ENCODE peak calls at places on chromosomes 6 and 20, in nine cellular contexts. One of them, this sample, is unnamed.

GRCh38 chr6:30005482-30005881 is 55.6 kb upstream of the POLR1H start:
- DNase-seq in HFFc6: no peak
- DNase-seq in MM.1S: no peak
- DNase-seq in CD4-positive, alpha-beta T cell: no peak
- DNase-seq in type B pancreatic cell: no peak
- DNase-seq in nephron progenitor cell: no peak
- DNase-seq in GM23338: no peak
- DNase-seq in mammary epithelial cell: no peak
- DNase-seq in ovary: no peak
- DNase-seq in this sample: no peak

GRCh38 chr6:111841822-111842221 is 31.4 kb downstream of the FYN start:
- DNase-seq in ovary: peak
- DNase-seq in mammary epithelial cell: no peak
- DNase-seq in nephron progenitor cell: no peak
- DNase-seq in MM.1S: no peak
- DNase-seq in type B pancreatic cell: no peak
- DNase-seq in CD4-positive, alpha-beta T cell: no peak
- DNase-seq in GM23338: no peak
- DNase-seq in HFFc6: no peak
- DNase-seq in this sample: no peak

GRCh38 chr6:112936476-112936875 is 589.3 kb downstream of the RFPL4B start:
- DNase-seq in CD4-positive, alpha-beta T cell: no peak
- DNase-seq in ovary: no peak
- DNase-seq in type B pancreatic cell: no peak
- DNase-seq in GM23338: no peak
- DNase-seq in mammary epithelial cell: no peak
- DNase-seq in nephron progenitor cell: no peak
- DNase-seq in HFFc6: no peak
- DNase-seq in MM.1S: no peak
- DNase-seq in this sample: no peak

GRCh38 chr6:147510949-147511590 is 2.6 kb downstream of the SAMD5 start:
- DNase-seq in GM23338: no peak
- DNase-seq in HFFc6: no peak
- DNase-seq in CD4-positive, alpha-beta T cell: no peak
- DNase-seq in nephron progenitor cell: no peak
- DNase-seq in type B pancreatic cell: no peak
- DNase-seq in MM.1S: no peak
- DNase-seq in mammary epithelial cell: no peak
- DNase-seq in ovary: no peak
- DNase-seq in this sample: no peak

GRCh38 chr6:82525775-82526515 is 162.3 kb downstream of the TPBG start:
- DNase-seq in ovary: no peak
- DNase-seq in mammary epithelial cell: no peak
- DNase-seq in HFFc6: no peak
- DNase-seq in MM.1S: no peak
- DNase-seq in GM23338: no peak
- DNase-seq in type B pancreatic cell: no peak
- DNase-seq in nephron progenitor cell: peak
- DNase-seq in CD4-positive, alpha-beta T cell: no peak
- DNase-seq in this sample: no peak

GRCh38 chr20:54108394-54108643 is 37.9 kb upstream of the BCAS1 start:
- DNase-seq in mammary epithelial cell: no peak
- DNase-seq in MM.1S: no peak
- DNase-seq in CD4-positive, alpha-beta T cell: no peak
- DNase-seq in nephron progenitor cell: no peak
- DNase-seq in HFFc6: no peak
- DNase-seq in GM23338: no peak
- DNase-seq in ovary: no peak
- DNase-seq in type B pancreatic cell: no peak
- DNase-seq in this sample: no peak

GRCh38 chr20:17662333-17663039 is 19.6 kb downstream of the RRBP1 start:
- DNase-seq in CD4-positive, alpha-beta T cell: no peak
- DNase-seq in mammary epithelial cell: no peak
- DNase-seq in type B pancreatic cell: no peak
- DNase-seq in GM23338: no peak
- DNase-seq in nephron progenitor cell: no peak
- DNase-seq in ovary: no peak
- DNase-seq in HFFc6: peak
- DNase-seq in MM.1S: no peak
- DNase-seq in this sample: no peak

GRCh38 chr20:62618622-62619529 is 23.4 kb upstream of the SLCO4A1 start:
- DNase-seq in GM23338: peak
- DNase-seq in mammary epithelial cell: no peak
- DNase-seq in CD4-positive, alpha-beta T cell: no peak
- DNase-seq in type B pancreatic cell: no peak
- DNase-seq in MM.1S: no peak
- DNase-seq in HFFc6: no peak
- DNase-seq in ovary: no peak
- DNase-seq in nephron progenitor cell: no peak
- DNase-seq in this sample: peak

GRCh38 chr6:55047433-55048044 is 126.8 kb upstream of the HCRTR2 start:
- DNase-seq in nephron progenitor cell: no peak
- DNase-seq in GM23338: no peak
- DNase-seq in HFFc6: no peak
- DNase-seq in CD4-positive, alpha-beta T cell: no peak
- DNase-seq in type B pancreatic cell: no peak
- DNase-seq in mammary epithelial cell: no peak
- DNase-seq in ovary: no peak
- DNase-seq in MM.1S: no peak
- DNase-seq in this sample: no peak

GRCh38 chr6:87700351-87700728 is 1.7 kb downstream of the AKIRIN2 start:
- DNase-seq in GM23338: no peak
- DNase-seq in ovary: no peak
- DNase-seq in CD4-positive, alpha-beta T cell: no peak
- DNase-seq in nephron progenitor cell: no peak
- DNase-seq in type B pancreatic cell: no peak
- DNase-seq in MM.1S: no peak
- DNase-seq in mammary epithelial cell: no peak
- DNase-seq in HFFc6: no peak
- DNase-seq in this sample: no peak

GRCh38 chr6:53718597-53719460 is 53.3 kb upstream of the KLHL31 start:
- DNase-seq in GM23338: peak
- DNase-seq in CD4-positive, alpha-beta T cell: no peak
- DNase-seq in HFFc6: peak
- DNase-seq in ovary: no peak
- DNase-seq in MM.1S: peak
- DNase-seq in nephron progenitor cell: peak
- DNase-seq in mammary epithelial cell: peak
- DNase-seq in type B pancreatic cell: no peak
- DNase-seq in this sample: no peak

GRCh38 chr6:25052181-25052580 is 116.4 kb upstream of the RIPOR2 start:
- DNase-seq in nephron progenitor cell: no peak
- DNase-seq in MM.1S: no peak
- DNase-seq in CD4-positive, alpha-beta T cell: no peak
- DNase-seq in GM23338: no peak
- DNase-seq in HFFc6: no peak
- DNase-seq in ovary: no peak
- DNase-seq in mammary epithelial cell: peak
- DNase-seq in type B pancreatic cell: no peak
- DNase-seq in this sample: no peak

GRCh38 chr6:41694815-41695536 is 40.4 kb downstream of the TFEB start:
- DNase-seq in mammary epithelial cell: no peak
- DNase-seq in nephron progenitor cell: no peak
- DNase-seq in type B pancreatic cell: no peak
- DNase-seq in ovary: no peak
- DNase-seq in CD4-positive, alpha-beta T cell: no peak
- DNase-seq in HFFc6: no peak
- DNase-seq in GM23338: no peak
- DNase-seq in MM.1S: no peak
- DNase-seq in this sample: no peak

GRCh38 chr6:137341721-137342195 is 122.6 kb upstream of the IFNGR1 start:
- DNase-seq in CD4-positive, alpha-beta T cell: peak
- DNase-seq in GM23338: peak
- DNase-seq in HFFc6: no peak
- DNase-seq in ovary: no peak
- DNase-seq in type B pancreatic cell: no peak
- DNase-seq in nephron progenitor cell: no peak
- DNase-seq in MM.1S: peak
- DNase-seq in mammary epithelial cell: no peak
- DNase-seq in this sample: no peak

GRCh38 chr6:133817460-133818047 is 71.4 kb upstream of the TCF21 start:
- DNase-seq in HFFc6: no peak
- DNase-seq in ovary: peak
- DNase-seq in nephron progenitor cell: peak
- DNase-seq in GM23338: peak
- DNase-seq in CD4-positive, alpha-beta T cell: peak
- DNase-seq in mammary epithelial cell: no peak
- DNase-seq in type B pancreatic cell: no peak
- DNase-seq in MM.1S: peak
- DNase-seq in this sample: no peak

GRCh38 chr6:90765895-90766294 is 179.0 kb upstream of the MAP3K7 start:
- DNase-seq in HFFc6: no peak
- DNase-seq in nephron progenitor cell: no peak
- DNase-seq in MM.1S: no peak
- DNase-seq in GM23338: no peak
- DNase-seq in mammary epithelial cell: no peak
- DNase-seq in ovary: no peak
- DNase-seq in type B pancreatic cell: no peak
- DNase-seq in CD4-positive, alpha-beta T cell: no peak
- DNase-seq in this sample: no peak

DNA sequence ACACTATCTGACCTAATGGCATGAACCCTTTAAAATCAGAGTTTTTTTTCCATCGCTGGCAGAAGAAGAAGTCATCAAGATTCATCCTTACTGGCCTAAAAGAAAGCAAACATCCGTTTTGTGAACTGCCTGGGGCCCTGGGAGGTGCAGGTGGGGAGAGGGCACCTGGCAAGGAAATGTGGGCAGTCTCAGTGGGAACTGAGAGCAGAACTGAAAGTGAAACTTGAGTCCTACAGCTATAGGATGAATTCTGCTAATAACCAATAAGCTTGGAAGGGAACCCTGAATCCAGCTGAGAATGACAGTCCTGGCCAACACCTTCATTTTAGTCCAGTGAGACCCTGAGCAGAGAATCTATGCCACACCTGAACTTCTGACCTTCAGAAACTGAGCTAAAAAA is 130.0 kb upstream of the ASCC3 start:
- DNase-seq in GM23338: no peak
- DNase-seq in type B pancreatic cell: no peak
- DNase-seq in CD4-positive, alpha-beta T cell: no peak
- DNase-seq in nephron progenitor cell: no peak
- DNase-seq in HFFc6: no peak
- DNase-seq in MM.1S: peak
- DNase-seq in ovary: no peak
- DNase-seq in mammary epithelial cell: peak
- DNase-seq in this sample: no peak
- TF ChIP-seq CTCF in GM23338: no peak
- TF ChIP-seq CTCF in type B pancreatic cell: no peak
- TF ChIP-seq CTCF in CD4-positive, alpha-beta T cell: no peak
- TF ChIP-seq CTCF in nephron progenitor cell: no peak
- TF ChIP-seq CTCF in HFFc6: no peak
- TF ChIP-seq CTCF in MM.1S: no peak
- TF ChIP-seq CTCF in ovary: no peak
- TF ChIP-seq CTCF in mammary epithelial cell: no peak
- TF ChIP-seq CTCF in this sample: no peak

GRCh38 chr6:168734523-168734922 is 293.5 kb downstream of the SMOC2 start:
- DNase-seq in MM.1S: no peak
- DNase-seq in CD4-positive, alpha-beta T cell: no peak
- DNase-seq in ovary: no peak
- DNase-seq in mammary epithelial cell: no peak
- DNase-seq in GM23338: no peak
- DNase-seq in HFFc6: no peak
- DNase-seq in nephron progenitor cell: no peak
- DNase-seq in type B pancreatic cell: no peak
- DNase-seq in this sample: no peak

GRCh38 chr6:168739381-168739780 is 298.4 kb downstream of the SMOC2 start:
- DNase-seq in nephron progenitor cell: no peak
- DNase-seq in mammary epithelial cell: no peak
- DNase-seq in type B pancreatic cell: no peak
- DNase-seq in GM23338: no peak
- DNase-seq in CD4-positive, alpha-beta T cell: no peak
- DNase-seq in MM.1S: no peak
- DNase-seq in ovary: no peak
- DNase-seq in HFFc6: no peak
- DNase-seq in this sample: no peak

GRCh38 chr6:168736039-168736438 is 295.1 kb downstream of the SMOC2 start:
- DNase-seq in HFFc6: no peak
- DNase-seq in MM.1S: no peak
- DNase-seq in GM23338: no peak
- DNase-seq in CD4-positive, alpha-beta T cell: no peak
- DNase-seq in type B pancreatic cell: no peak
- DNase-seq in nephron progenitor cell: no peak
- DNase-seq in ovary: no peak
- DNase-seq in mammary epithelial cell: no peak
- DNase-seq in this sample: no peak

GRCh38 chr6:168735268-168735949 is 294.4 kb downstream of the SMOC2 start:
- DNase-seq in MM.1S: no peak
- DNase-seq in GM23338: no peak
- DNase-seq in HFFc6: no peak
- DNase-seq in type B pancreatic cell: no peak
- DNase-seq in ovary: no peak
- DNase-seq in nephron progenitor cell: no peak
- DNase-seq in mammary epithelial cell: no peak
- DNase-seq in CD4-positive, alpha-beta T cell: no peak
- DNase-seq in this sample: no peak

DNA sequence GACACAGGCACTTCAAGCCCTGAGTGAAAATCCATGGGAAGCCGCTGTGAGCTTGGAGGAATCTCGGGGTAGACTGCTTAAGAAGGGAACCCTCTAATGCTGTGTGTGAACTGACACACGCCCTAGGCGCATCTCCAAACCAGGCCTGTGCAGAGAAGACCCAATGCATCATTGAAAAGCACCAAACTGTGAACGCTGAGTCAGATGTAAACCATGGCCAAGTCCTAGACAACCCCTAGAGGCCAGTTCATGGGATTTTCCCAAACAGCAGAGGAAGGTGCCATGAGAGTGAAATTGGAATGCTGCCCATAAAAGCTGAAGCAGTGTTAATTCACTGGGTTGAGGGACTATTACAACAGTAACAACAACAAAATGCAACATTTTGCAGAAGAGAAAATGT is 296.5 kb downstream of the SMOC2 start:
- DNase-seq in HFFc6: no peak
- DNase-seq in ovary: no peak
- DNase-seq in nephron progenitor cell: no peak
- DNase-seq in MM.1S: no peak
- DNase-seq in CD4-positive, alpha-beta T cell: no peak
- DNase-seq in mammary epithelial cell: no peak
- DNase-seq in type B pancreatic cell: no peak
- DNase-seq in GM23338: peak
- DNase-seq in this sample: no peak
- TF ChIP-seq CTCF in HFFc6: no peak
- TF ChIP-seq CTCF in ovary: no peak
- TF ChIP-seq CTCF in nephron progenitor cell: no peak
- TF ChIP-seq CTCF in MM.1S: no peak
- TF ChIP-seq CTCF in CD4-positive, alpha-beta T cell: no peak
- TF ChIP-seq CTCF in mammary epithelial cell: no peak
- TF ChIP-seq CTCF in type B pancreatic cell: no peak
- TF ChIP-seq CTCF in GM23338: peak
- TF ChIP-seq CTCF in this sample: no peak

GRCh38 chr20:3580412-3580811 is 82.8 kb downstream of the GFRA4 start:
- DNase-seq in type B pancreatic cell: no peak
- DNase-seq in nephron progenitor cell: no peak
- DNase-seq in MM.1S: no peak
- DNase-seq in GM23338: peak
- DNase-seq in ovary: no peak
- DNase-seq in HFFc6: no peak
- DNase-seq in CD4-positive, alpha-beta T cell: no peak
- DNase-seq in mammary epithelial cell: no peak
- DNase-seq in this sample: no peak
- TF ChIP-seq CTCF in type B pancreatic cell: no peak
- TF ChIP-seq CTCF in nephron progenitor cell: no peak
- TF ChIP-seq CTCF in MM.1S: no peak
- TF ChIP-seq CTCF in GM23338: peak
- TF ChIP-seq CTCF in ovary: no peak
- TF ChIP-seq CTCF in HFFc6: no peak
- TF ChIP-seq CTCF in CD4-positive, alpha-beta T cell: no peak
- TF ChIP-seq CTCF in mammary epithelial cell: no peak
- TF ChIP-seq CTCF in this sample: no peak

GRCh38 chr20:57683876-57684275 is 25.9 kb downstream of the PMEPA1 start:
- DNase-seq in ovary: no peak
- DNase-seq in mammary epithelial cell: no peak
- DNase-seq in MM.1S: no peak
- DNase-seq in type B pancreatic cell: no peak
- DNase-seq in GM23338: no peak
- DNase-seq in CD4-positive, alpha-beta T cell: no peak
- DNase-seq in HFFc6: no peak
- DNase-seq in nephron progenitor cell: peak
- DNase-seq in this sample: no peak
- TF ChIP-seq CTCF in ovary: no peak
- TF ChIP-seq CTCF in mammary epithelial cell: no peak
- TF ChIP-seq CTCF in MM.1S: no peak
- TF ChIP-seq CTCF in type B pancreatic cell: no peak
- TF ChIP-seq CTCF in GM23338: no peak
- TF ChIP-seq CTCF in CD4-positive, alpha-beta T cell: no peak
- TF ChIP-seq CTCF in HFFc6: no peak
- TF ChIP-seq CTCF in nephron progenitor cell: no peak
- TF ChIP-seq CTCF in this sample: no peak